ENCODE peak calls at places on chromosome 18, in six cellular contexts. Q is left lobe of liver, W is BJ, G is HT-29, J is GM10248, Y is psoas muscle. K is an unnamed sample.

GRCh38 chr18:35458271-35458670 is 39.5 kb downstream of the INO80C start:
- DNase-seq in Y (no peak), G (peak), Q (no peak), J (no peak), W (no peak), K (no peak)

GRCh38 chr18:62455222-62455621 is 67.6 kb upstream of the ZCCHC2 start:
- DNase-seq in Y (no peak), W (no peak), Q (no peak), G (no peak), J (no peak), K (no peak)

GRCh38 chr18:58416704-58417683 is 211.9 kb downstream of the ALPK2 start:
- DNase-seq in G (no peak), J (no peak), W (no peak), Y (no peak), Q (peak), K (no peak)

GRCh38 chr18:45664824-45665763 is 49.8 kb downstream of the SLC14A2 start:
- DNase-seq in J (peak), W (no peak), Q (peak), G (peak), Y (peak), K (no peak)

GRCh38 chr18:55763298-55763697 is 175.3 kb upstream of the TCF4 start:
- DNase-seq in J (no peak), W (no peak), Y (no peak), G (peak), Q (no peak), K (no peak)

GRCh38 chr18:25279556-25279955 is 72.4 kb downstream of the ZNF521 start:
- DNase-seq in W (no peak), J (no peak), Y (no peak), Q (no peak), G (no peak), K (no peak)

GRCh38 chr18:58541137-58541788 is 87.6 kb downstream of the ALPK2 start:
- DNase-seq in G (peak), J (no peak), W (no peak), Y (no peak), Q (no peak), K (no peak)

GRCh38 chr18:55097406-55098170 is 138.3 kb upstream of the CCDC68 start:
- DNase-seq in J (no peak), Y (no peak), G (peak), Q (no peak), W (no peak), K (no peak)

GRCh38 chr18:12657048-12657848 is 659 bp downstream of the SPIRE1 start:
- DNase-seq in G (no peak), J (peak), Y (peak), Q (peak), W (no peak), K (peak)

GRCh38 chr18:10318686-10318960 is 135.8 kb upstream of the APCDD1 start:
- DNase-seq in G (no peak), W (no peak), J (no peak), Y (no peak), Q (no peak), K (no peak)

GRCh38 chr18:9869713-9870430 is 15.9 kb upstream of the TXNDC2 start:
- DNase-seq in Q (no peak), W (peak), Y (no peak), G (peak), J (peak), K (no peak)

GRCh38 chr18:22585333-22585732 is 167.6 kb upstream of the CTAGE1 start:
- DNase-seq in G (no peak), J (no peak), W (no peak), Y (no peak), Q (no peak), K (no peak)

GRCh38 chr18:10128906-10129305 is 215.1 kb downstream of the VAPA start:
- DNase-seq in W (no peak), J (no peak), Q (no peak), G (no peak), Y (no peak), K (no peak)

GRCh38 chr18:36593001-36593400 is 235.8 kb downstream of the TPGS2 start:
- DNase-seq in Y (no peak), J (no peak), W (no peak), G (no peak), Q (no peak), K (no peak)

GRCh38 chr18:2274613-2275012 is 296.7 kb downstream of the METTL4 start:
- DNase-seq in G (no peak), J (no peak), Q (no peak), Y (no peak), W (no peak), K (no peak)

GRCh38 chr18:45161850-45162249 is 453.4 kb upstream of the SLC14A2 start:
- DNase-seq in G (no peak), J (peak), Y (no peak), Q (no peak), W (no peak), K (no peak)

GRCh38 chr18:3889803-3890202 is 439.8 kb downstream of the TGIF1 start:
- DNase-seq in Q (no peak), J (no peak), W (no peak), Y (peak), G (no peak), K (no peak)